ENCODE peak calls at places on chromosomes 5 and 9, in seven cellular contexts. One of them, this sample, is unnamed.
A peak's percentile ranks its signal among the peaks of the same experiment; 100 is the strongest.

GRCh38 chr9:136304981-136305380 is 1.1 kb upstream of the CCDC187 start:
- DNase-seq in left ventricle myocardium inferior: no peak
- DNase-seq in HT1080: no peak
- DNase-seq in A549: no peak
- DNase-seq in activated CD4-positive, alpha-beta T cell treated with anti-CD3 and anti-CD28 coated beads, Interleukin-2, amount 10 ng/mL, durations not matched to agents 7 days and 5 days: no peak
- DNase-seq in hypothalamus: no peak
- DNase-seq in upper lobe of right lung: no peak
- DNase-seq in this sample: no peak

GRCh38 chr9:78127271-78128225 is 95.9 kb upstream of the GNAQ start:
- DNase-seq in upper lobe of right lung: no peak
- DNase-seq in activated CD4-positive, alpha-beta T cell treated with anti-CD3 and anti-CD28 coated beads, Interleukin-2, amount 10 ng/mL, durations not matched to agents 7 days and 5 days: no peak
- DNase-seq in hypothalamus: peak; percentile 48
- DNase-seq in HT1080: no peak
- DNase-seq in left ventricle myocardium inferior: no peak
- DNase-seq in A549: no peak
- DNase-seq in this sample: no peak

GRCh38 chr5:125227333-125228075 is 481.1 kb upstream of the ZNF608 start:
- DNase-seq in A549: peak; percentile 1
- DNase-seq in left ventricle myocardium inferior: no peak
- DNase-seq in hypothalamus: no peak
- DNase-seq in activated CD4-positive, alpha-beta T cell treated with anti-CD3 and anti-CD28 coated beads, Interleukin-2, amount 10 ng/mL, durations not matched to agents 7 days and 5 days: no peak
- DNase-seq in upper lobe of right lung: no peak
- DNase-seq in HT1080: peak; percentile 15
- DNase-seq in this sample: no peak

GRCh38 chr9:98603821-98604383 is 104.8 kb downstream of the GABBR2 start:
- DNase-seq in activated CD4-positive, alpha-beta T cell treated with anti-CD3 and anti-CD28 coated beads, Interleukin-2, amount 10 ng/mL, durations not matched to agents 7 days and 5 days: no peak
- DNase-seq in hypothalamus: no peak
- DNase-seq in left ventricle myocardium inferior: no peak
- DNase-seq in HT1080: no peak
- DNase-seq in upper lobe of right lung: no peak
- DNase-seq in A549: no peak
- DNase-seq in this sample: no peak

GRCh38 chr9:114981095-114981494 is 50.7 kb upstream of the TNFSF8 start:
- DNase-seq in A549: no peak
- DNase-seq in HT1080: no peak
- DNase-seq in hypothalamus: no peak
- DNase-seq in activated CD4-positive, alpha-beta T cell treated with anti-CD3 and anti-CD28 coated beads, Interleukin-2, amount 10 ng/mL, durations not matched to agents 7 days and 5 days: no peak
- DNase-seq in left ventricle myocardium inferior: no peak
- DNase-seq in upper lobe of right lung: no peak
- DNase-seq in this sample: no peak

GRCh38 chr5:128252196-128252595 is 168.6 kb downstream of the SLC12A2 start:
- DNase-seq in A549: no peak
- DNase-seq in left ventricle myocardium inferior: no peak
- DNase-seq in HT1080: no peak
- DNase-seq in hypothalamus: no peak
- DNase-seq in activated CD4-positive, alpha-beta T cell treated with anti-CD3 and anti-CD28 coated beads, Interleukin-2, amount 10 ng/mL, durations not matched to agents 7 days and 5 days: no peak
- DNase-seq in upper lobe of right lung: no peak
- DNase-seq in this sample: no peak

GRCh38 chr5:133992429-133993151 is 12.2 kb downstream of the VDAC1 start:
- DNase-seq in HT1080: no peak
- DNase-seq in hypothalamus: no peak
- DNase-seq in upper lobe of right lung: no peak
- DNase-seq in activated CD4-positive, alpha-beta T cell treated with anti-CD3 and anti-CD28 coated beads, Interleukin-2, amount 10 ng/mL, durations not matched to agents 7 days and 5 days: no peak
- DNase-seq in A549: no peak
- DNase-seq in left ventricle myocardium inferior: peak; percentile 60
- DNase-seq in this sample: no peak

GRCh38 chr5:125317546-125317995 is 571.1 kb upstream of the ZNF608 start:
- DNase-seq in upper lobe of right lung: no peak
- DNase-seq in left ventricle myocardium inferior: no peak
- DNase-seq in hypothalamus: no peak
- DNase-seq in A549: no peak
- DNase-seq in activated CD4-positive, alpha-beta T cell treated with anti-CD3 and anti-CD28 coated beads, Interleukin-2, amount 10 ng/mL, durations not matched to agents 7 days and 5 days: no peak
- DNase-seq in HT1080: no peak
- DNase-seq in this sample: no peak

GRCh38 chr9:138022756-138023393 is 145.3 kb downstream of the CACNA1B start:
- DNase-seq in activated CD4-positive, alpha-beta T cell treated with anti-CD3 and anti-CD28 coated beads, Interleukin-2, amount 10 ng/mL, durations not matched to agents 7 days and 5 days: no peak
- DNase-seq in A549: no peak
- DNase-seq in HT1080: no peak
- DNase-seq in hypothalamus: no peak
- DNase-seq in left ventricle myocardium inferior: no peak
- DNase-seq in upper lobe of right lung: peak; percentile 47
- DNase-seq in this sample: no peak

GRCh38 chr5:61002616-61003015 is 57.6 kb downstream of the NDUFAF2 start:
- DNase-seq in HT1080: no peak
- DNase-seq in hypothalamus: no peak
- DNase-seq in upper lobe of right lung: no peak
- DNase-seq in activated CD4-positive, alpha-beta T cell treated with anti-CD3 and anti-CD28 coated beads, Interleukin-2, amount 10 ng/mL, durations not matched to agents 7 days and 5 days: no peak
- DNase-seq in A549: no peak
- DNase-seq in left ventricle myocardium inferior: no peak
- DNase-seq in this sample: no peak

GRCh38 chr9:131666779-131667178 is 73.1 kb downstream of the RAPGEF1 start:
- DNase-seq in upper lobe of right lung: no peak
- DNase-seq in A549: no peak
- DNase-seq in HT1080: no peak
- DNase-seq in left ventricle myocardium inferior: no peak
- DNase-seq in hypothalamus: no peak
- DNase-seq in activated CD4-positive, alpha-beta T cell treated with anti-CD3 and anti-CD28 coated beads, Interleukin-2, amount 10 ng/mL, durations not matched to agents 7 days and 5 days: peak; percentile 46
- DNase-seq in this sample: peak; percentile 37

GRCh38 chr9:114738581-114739316 is 56.8 kb upstream of the TEX48 start:
- DNase-seq in HT1080: peak; percentile 85
- DNase-seq in hypothalamus: peak; percentile 6
- DNase-seq in A549: peak; percentile 71
- DNase-seq in left ventricle myocardium inferior: peak; percentile 56
- DNase-seq in activated CD4-positive, alpha-beta T cell treated with anti-CD3 and anti-CD28 coated beads, Interleukin-2, amount 10 ng/mL, durations not matched to agents 7 days and 5 days: peak; percentile 77
- DNase-seq in upper lobe of right lung: peak; percentile 72
- DNase-seq in this sample: peak; percentile 55

GRCh38 chr9:78707481-78707977 is 410.6 kb downstream of the PSAT1 start:
- DNase-seq in hypothalamus: no peak
- DNase-seq in activated CD4-positive, alpha-beta T cell treated with anti-CD3 and anti-CD28 coated beads, Interleukin-2, amount 10 ng/mL, durations not matched to agents 7 days and 5 days: no peak
- DNase-seq in A549: no peak
- DNase-seq in upper lobe of right lung: no peak
- DNase-seq in HT1080: peak; percentile 60
- DNase-seq in left ventricle myocardium inferior: no peak
- DNase-seq in this sample: no peak

GRCh38 chr5:945691-946541 is 53.2 kb downstream of the TRIP13 start:
- DNase-seq in upper lobe of right lung: peak; percentile 53
- DNase-seq in A549: no peak
- DNase-seq in activated CD4-positive, alpha-beta T cell treated with anti-CD3 and anti-CD28 coated beads, Interleukin-2, amount 10 ng/mL, durations not matched to agents 7 days and 5 days: no peak
- DNase-seq in HT1080: no peak
- DNase-seq in hypothalamus: peak; percentile 10
- DNase-seq in left ventricle myocardium inferior: no peak
- DNase-seq in this sample: no peak

GRCh38 chr5:55063220-55063863 is 39.1 kb upstream of the GZMA start:
- DNase-seq in left ventricle myocardium inferior: no peak
- DNase-seq in activated CD4-positive, alpha-beta T cell treated with anti-CD3 and anti-CD28 coated beads, Interleukin-2, amount 10 ng/mL, durations not matched to agents 7 days and 5 days: no peak
- DNase-seq in hypothalamus: no peak
- DNase-seq in A549: no peak
- DNase-seq in upper lobe of right lung: no peak
- DNase-seq in HT1080: peak; percentile 83
- DNase-seq in this sample: no peak

GRCh38 chr9:134490446-134490845 is 151.2 kb upstream of the COL5A1 start:
- DNase-seq in A549: no peak
- DNase-seq in hypothalamus: no peak
- DNase-seq in activated CD4-positive, alpha-beta T cell treated with anti-CD3 and anti-CD28 coated beads, Interleukin-2, amount 10 ng/mL, durations not matched to agents 7 days and 5 days: no peak
- DNase-seq in upper lobe of right lung: peak; percentile 35
- DNase-seq in HT1080: no peak
- DNase-seq in left ventricle myocardium inferior: no peak
- DNase-seq in this sample: peak; percentile 12

This sample was measured in natural killer cell.